ENCODE peak calls at places on chromosomes 12 and 14, in four cellular contexts. One of them, this sample, is unnamed.

GRCh38 chr12:32586390-32586789 is 92.7 kb upstream of the DNM1L start:
- DNase-seq in GM12878: no peak
- DNase-seq in HCT116: no peak
- DNase-seq in SK-N-SH: no peak
- DNase-seq in this sample: no peak

GRCh38 chr12:128140551-128140950 is 126.4 kb upstream of the TMEM132C start:
- DNase-seq in HCT116: no peak
- DNase-seq in GM12878: no peak
- DNase-seq in SK-N-SH: no peak
- DNase-seq in this sample: no peak

GRCh38 chr12:88562846-88563582 is 17.3 kb downstream of the KITLG start:
- DNase-seq in GM12878: no peak
- DNase-seq in HCT116: no peak
- DNase-seq in SK-N-SH: no peak
- DNase-seq in this sample: no peak

GRCh38 chr14:65901595-65901994 is 489.1 kb downstream of the FUT8 start:
- DNase-seq in SK-N-SH: no peak
- DNase-seq in GM12878: no peak
- DNase-seq in HCT116: no peak
- DNase-seq in this sample: no peak

GRCh38 chr12:67509987-67510386 is 138.6 kb upstream of the DYRK2 start:
- DNase-seq in SK-N-SH: no peak
- DNase-seq in GM12878: no peak
- DNase-seq in HCT116: no peak
- DNase-seq in this sample: no peak

GRCh38 chr14:73712540-73713141 is 1.5 kb downstream of the PNMA1 start:
- DNase-seq in SK-N-SH: peak
- DNase-seq in HCT116: no peak
- DNase-seq in GM12878: no peak
- DNase-seq in this sample: peak

GRCh38 chr12:124869011-124869665 is 5.5 kb upstream of the SCARB1 start:
- DNase-seq in GM12878: no peak
- DNase-seq in SK-N-SH: no peak
- DNase-seq in HCT116: no peak
- DNase-seq in this sample: no peak

GRCh38 chr12:1904875-1905274 is 13.6 kb downstream of the CACNA2D4 start:
- DNase-seq in HCT116: no peak
- DNase-seq in SK-N-SH: no peak
- DNase-seq in GM12878: no peak
- DNase-seq in this sample: no peak

GRCh38 chr14:94596361-94596760 is 15.1 kb downstream of the SERPINA5 start:
- DNase-seq in GM12878: no peak
- DNase-seq in HCT116: no peak
- DNase-seq in SK-N-SH: no peak
- DNase-seq in this sample: no peak

GRCh38 chr14:101855958-101856357 is 94.4 kb downstream of the PPP2R5C start:
- DNase-seq in GM12878: no peak
- DNase-seq in HCT116: no peak
- DNase-seq in SK-N-SH: no peak
- DNase-seq in this sample: no peak

GRCh38 chr14:53355581-53356112 is 202.5 kb upstream of the DDHD1 start:
- DNase-seq in HCT116: peak
- DNase-seq in GM12878: no peak
- DNase-seq in SK-N-SH: no peak
- DNase-seq in this sample: no peak

GRCh38 chr12:63150255-63151060 is 543 bp downstream of the AVPR1A start:
- DNase-seq in GM12878: no peak
- DNase-seq in SK-N-SH: peak
- DNase-seq in HCT116: no peak
- DNase-seq in this sample: no peak

GRCh38 chr14:49865431-49865859 is 12.9 kb upstream of the NEMF start:
- DNase-seq in HCT116: no peak
- DNase-seq in GM12878: no peak
- DNase-seq in SK-N-SH: peak
- DNase-seq in this sample: no peak

GRCh38 chr12:86634706-86635410 is 378.7 kb upstream of the MGAT4C start:
- DNase-seq in GM12878: no peak
- DNase-seq in HCT116: no peak
- DNase-seq in SK-N-SH: no peak
- DNase-seq in this sample: peak
- TF ChIP-seq JUND in GM12878: no peak
- TF ChIP-seq JUND in HCT116: no peak
- TF ChIP-seq JUND in SK-N-SH: no peak
- TF ChIP-seq JUND in this sample: no peak

GRCh38 chr12:70880744-70881143 is 39.8 kb downstream of the PTPRR start:
- DNase-seq in SK-N-SH: no peak
- DNase-seq in GM12878: no peak
- DNase-seq in HCT116: no peak
- DNase-seq in this sample: no peak

GRCh38 chr12:70885952-70886351 is 34.6 kb downstream of the PTPRR start:
- DNase-seq in HCT116: no peak
- DNase-seq in SK-N-SH: no peak
- DNase-seq in GM12878: no peak
- DNase-seq in this sample: no peak

DNA sequence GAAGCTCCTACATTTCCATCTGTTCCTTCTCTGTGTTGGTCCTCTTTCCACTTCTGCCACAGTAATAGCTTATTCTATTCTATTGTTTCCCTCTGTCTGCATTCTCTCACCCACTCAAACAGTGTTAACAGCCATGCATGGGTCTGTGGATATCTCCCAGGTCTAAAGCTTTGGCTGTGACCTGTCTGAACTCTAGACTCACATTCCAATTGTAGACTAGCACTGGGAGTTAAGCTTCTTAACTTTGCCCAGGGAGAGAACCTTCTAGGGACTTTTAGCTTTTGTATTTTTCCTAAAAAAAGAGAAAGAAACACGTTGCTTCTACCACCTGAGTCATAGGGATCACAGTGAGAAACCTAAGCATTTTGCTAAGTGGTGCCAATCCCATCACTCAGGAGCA is 36.7 kb downstream of the PTPRR start:
- DNase-seq in SK-N-SH: peak
- DNase-seq in GM12878: no peak
- DNase-seq in HCT116: no peak
- DNase-seq in this sample: no peak
- TF ChIP-seq JUND in SK-N-SH: no peak
- TF ChIP-seq JUND in GM12878: no peak
- TF ChIP-seq JUND in HCT116: no peak
- TF ChIP-seq JUND in this sample: no peak

GRCh38 chr14:68285421-68286179 is 466.0 kb downstream of the RAD51B start:
- DNase-seq in HCT116: no peak
- DNase-seq in GM12878: peak
- DNase-seq in SK-N-SH: no peak
- DNase-seq in this sample: no peak
- TF ChIP-seq JUND in HCT116: no peak
- TF ChIP-seq JUND in GM12878: no peak
- TF ChIP-seq JUND in SK-N-SH: no peak
- TF ChIP-seq JUND in this sample: no peak

GRCh38 chr12:113088037-113088436 is 31.5 kb downstream of the DTX1 start:
- DNase-seq in GM12878: no peak
- DNase-seq in HCT116: no peak
- DNase-seq in SK-N-SH: no peak
- DNase-seq in this sample: peak
- TF ChIP-seq JUND in GM12878: no peak
- TF ChIP-seq JUND in HCT116: no peak
- TF ChIP-seq JUND in SK-N-SH: no peak
- TF ChIP-seq JUND in this sample: no peak